ENCODE peak calls at places on chromosomes 16 and 17, in four cellular contexts. One of them, this sample, is unnamed. For H3K4me1, the result is how much of the 10 kb centered on the place peaks cover.

GRCh38 chr17:58577696-58578095 is 63.3 kb upstream of the MTMR4 start:
- DNase-seq in body of pancreas: peak
- DNase-seq in astrocyte: peak
- DNase-seq in GM23338: peak
- DNase-seq in this sample: peak

GRCh38 chr16:3587547-3588110 is 10.4 kb upstream of the NLRC3 start:
- DNase-seq in body of pancreas: no peak
- DNase-seq in astrocyte: no peak
- DNase-seq in GM23338: no peak
- DNase-seq in this sample: no peak

GRCh38 chr16:17468611-17469010 is 2.1 kb downstream of the XYLT1 start:
- DNase-seq in body of pancreas: no peak
- DNase-seq in astrocyte: no peak
- DNase-seq in GM23338: no peak
- DNase-seq in this sample: no peak

GRCh38 chr17:6454495-6455320 is 10.5 kb downstream of the PIMREG start:
- DNase-seq in body of pancreas: no peak
- DNase-seq in astrocyte: no peak
- DNase-seq in GM23338: peak
- DNase-seq in this sample: no peak

GRCh38 chr16:88769617-88770458 is 15.2 kb downstream of the PIEZO1 start:
- DNase-seq in body of pancreas: peak
- DNase-seq in astrocyte: no peak
- DNase-seq in GM23338: peak
- DNase-seq in this sample: peak

GRCh38 chr17:66240630-66241029 is 11.4 kb upstream of the APOH start:
- DNase-seq in body of pancreas: no peak
- DNase-seq in astrocyte: peak
- DNase-seq in GM23338: no peak
- DNase-seq in this sample: no peak

GRCh38 chr17:47304191-47304590 is 19.6 kb upstream of the EFCAB13 start:
- DNase-seq in body of pancreas: no peak
- DNase-seq in astrocyte: no peak
- DNase-seq in GM23338: no peak
- DNase-seq in this sample: no peak

GRCh38 chr17:77090476-77090875 is 50.3 kb upstream of the SEC14L1 start:
- DNase-seq in body of pancreas: no peak
- DNase-seq in astrocyte: no peak
- DNase-seq in GM23338: no peak
- DNase-seq in this sample: no peak

GRCh38 chr17:37466471-37466870 is 23.2 kb upstream of the DUSP14 start:
- DNase-seq in body of pancreas: no peak
- DNase-seq in astrocyte: no peak
- DNase-seq in GM23338: no peak
- DNase-seq in this sample: no peak

GRCh38 chr17:80219013-80219776 is 938 bp downstream of the SGSH start:
- DNase-seq in body of pancreas: peak
- DNase-seq in astrocyte: peak
- DNase-seq in GM23338: peak
- DNase-seq in this sample: peak

GRCh38 chr16:30368122-30368791 is 2.0 kb downstream of the TBC1D10B start:
- DNase-seq in body of pancreas: no peak
- DNase-seq in astrocyte: no peak
- DNase-seq in GM23338: no peak
- DNase-seq in this sample: no peak

GRCh38 chr16:13453325-13453724 is 466.6 kb upstream of the ERCC4 start:
- DNase-seq in body of pancreas: peak
- DNase-seq in astrocyte: peak
- DNase-seq in GM23338: no peak
- DNase-seq in this sample: no peak

GRCh38 chr17:75778861-75779249 is 5.8 kb upstream of the UNK start:
- DNase-seq in body of pancreas: peak
- DNase-seq in astrocyte: no peak
- DNase-seq in GM23338: peak
- DNase-seq in this sample: peak

GRCh38 chr17:48623583-48623982 is 2.6 kb downstream of the HOXB9 start:
- DNase-seq in body of pancreas: no peak
- DNase-seq in astrocyte: no peak
- DNase-seq in GM23338: no peak
- DNase-seq in this sample: no peak

GRCh38 chr16:89300976-89301360 is 83.5 kb downstream of the ZNF778 start:
- DNase-seq in body of pancreas: no peak
- DNase-seq in astrocyte: no peak
- DNase-seq in GM23338: no peak
- DNase-seq in this sample: no peak

GRCh38 chr16:22357635-22357971 is 16.8 kb downstream of the CDR2 start:
- DNase-seq in body of pancreas: no peak
- DNase-seq in astrocyte: no peak
- DNase-seq in GM23338: no peak
- DNase-seq in this sample: no peak

GRCh38 chr16:10938844-10939648 is 3.2 kb downstream of the DEXI start:
- DNase-seq in body of pancreas: no peak
- DNase-seq in astrocyte: no peak
- DNase-seq in GM23338: no peak
- DNase-seq in this sample: no peak
- H3K4me3 ChIP-seq in body of pancreas: no peak
- H3K4me3 ChIP-seq in astrocyte: no peak
- H3K4me3 ChIP-seq in GM23338: no peak
- H3K4me3 ChIP-seq in this sample: no peak

GRCh38 chr17:63682441-63682840 is 17.5 kb downstream of the LIMD2 start:
- DNase-seq in body of pancreas: no peak
- DNase-seq in astrocyte: no peak
- DNase-seq in GM23338: no peak
- DNase-seq in this sample: no peak
- H3K4me1 ChIP-seq in body of pancreas: under half
- H3K4me1 ChIP-seq in astrocyte: under half
- H3K4me1 ChIP-seq in GM23338: under half
- H3K4me1 ChIP-seq in this sample: under half

GRCh38 chr17:3693099-3693498 is 2.9 kb downstream of the P2RX5 start:
- DNase-seq in body of pancreas: no peak
- DNase-seq in astrocyte: no peak
- DNase-seq in GM23338: no peak
- DNase-seq in this sample: no peak

GRCh38 chr17:3692346-3692745 is 3.6 kb downstream of the P2RX5 start:
- DNase-seq in body of pancreas: no peak
- DNase-seq in astrocyte: no peak
- DNase-seq in GM23338: peak
- DNase-seq in this sample: peak

GRCh38 chr17:3695129-3695722 is 729 bp downstream of the P2RX5 start:
- DNase-seq in body of pancreas: peak
- DNase-seq in astrocyte: no peak
- DNase-seq in GM23338: no peak
- DNase-seq in this sample: no peak

GRCh38 chr17:3695723-3696411 is at the start of gene P2RX5:
- DNase-seq in body of pancreas: peak
- DNase-seq in astrocyte: peak
- DNase-seq in GM23338: peak
- DNase-seq in this sample: peak

GRCh38 chr17:3693829-3694231 is 2.1 kb downstream of the P2RX5 start:
- DNase-seq in body of pancreas: no peak
- DNase-seq in astrocyte: no peak
- DNase-seq in GM23338: no peak
- DNase-seq in this sample: peak
- H3K4me3 ChIP-seq in body of pancreas: no peak
- H3K4me3 ChIP-seq in astrocyte: no peak
- H3K4me3 ChIP-seq in GM23338: no peak
- H3K4me3 ChIP-seq in this sample: no peak

DNA sequence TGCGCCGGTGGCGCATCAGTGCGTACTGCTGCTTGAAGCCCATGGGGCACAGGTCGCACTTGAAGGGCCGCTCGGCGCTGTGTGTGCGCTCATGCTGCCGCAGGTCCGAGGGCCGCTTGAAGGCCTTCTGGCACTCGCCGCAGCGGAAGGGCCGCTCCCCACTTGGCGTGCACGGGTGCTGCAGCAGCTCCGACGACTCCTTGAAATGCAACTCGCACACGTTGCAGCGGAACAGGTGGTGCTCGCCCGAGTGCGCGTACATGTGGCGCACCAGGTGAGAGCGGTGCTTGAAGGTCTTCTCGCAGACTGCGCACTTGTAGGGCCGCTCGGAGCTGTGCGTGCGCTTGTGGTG is 3.3 kb downstream of the ZNF319 start:
- DNase-seq in body of pancreas: no peak
- DNase-seq in astrocyte: no peak
- DNase-seq in GM23338: no peak
- DNase-seq in this sample: no peak
- H3K4me1 ChIP-seq in body of pancreas: half or more
- H3K4me1 ChIP-seq in astrocyte: under half
- H3K4me1 ChIP-seq in GM23338: under half
- H3K4me1 ChIP-seq in this sample: under half

GRCh38 chr17:64387545-64388171 is 3.0 kb downstream of the PECAM1 start:
- DNase-seq in body of pancreas: no peak
- DNase-seq in astrocyte: no peak
- DNase-seq in GM23338: peak
- DNase-seq in this sample: no peak

GRCh38 chr17:64387145-64387473 is 3.6 kb downstream of the PECAM1 start:
- DNase-seq in body of pancreas: no peak
- DNase-seq in astrocyte: no peak
- DNase-seq in GM23338: no peak
- DNase-seq in this sample: no peak

GRCh38 chr17:64385187-64386083 is 5.2 kb downstream of the PECAM1 start:
- DNase-seq in body of pancreas: peak
- DNase-seq in astrocyte: peak
- DNase-seq in GM23338: no peak
- DNase-seq in this sample: no peak

GRCh38 chr17:64384253-64385186 is 6.1 kb downstream of the PECAM1 start:
- DNase-seq in body of pancreas: no peak
- DNase-seq in astrocyte: peak
- DNase-seq in GM23338: no peak
- DNase-seq in this sample: no peak

DNA sequence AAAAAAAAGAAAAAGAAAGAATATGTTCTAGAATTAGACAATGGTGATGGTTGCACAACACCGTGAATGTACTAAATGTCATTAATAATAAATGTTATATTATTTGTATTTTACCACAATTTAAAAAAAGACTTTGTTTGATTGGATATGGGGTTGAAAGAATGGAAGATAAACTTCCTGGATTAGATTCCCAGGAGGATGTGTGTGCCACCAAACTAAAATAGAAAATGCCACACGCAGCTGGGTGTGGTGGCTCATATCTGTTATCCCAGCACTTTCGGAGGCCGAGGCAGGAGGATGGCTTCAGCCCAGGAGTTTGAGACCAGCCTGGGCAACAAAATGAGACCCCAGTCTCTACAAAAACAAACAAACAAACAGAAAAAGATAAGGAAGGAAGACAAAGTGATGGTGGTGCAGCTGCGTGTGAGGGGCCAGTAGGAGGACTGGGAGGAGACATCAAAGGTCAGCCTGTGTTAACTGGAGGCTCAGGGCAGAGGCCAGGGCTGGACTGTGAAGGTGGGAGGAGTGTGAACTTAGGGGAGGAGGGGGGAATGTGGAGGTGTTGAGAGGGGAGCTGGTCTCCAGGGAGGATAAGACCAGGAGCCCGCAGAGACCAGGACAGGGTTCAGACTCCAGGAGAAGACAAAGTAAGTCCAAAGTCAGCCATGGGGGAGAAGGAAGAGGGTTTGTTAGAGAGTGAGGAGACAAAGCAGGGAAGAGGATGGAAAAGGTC is 4.1 kb downstream of the PECAM1 start:
- DNase-seq in body of pancreas: no peak
- DNase-seq in astrocyte: no peak
- DNase-seq in GM23338: no peak
- DNase-seq in this sample: no peak
- H3K4me3 ChIP-seq in body of pancreas: no peak
- H3K4me3 ChIP-seq in astrocyte: no peak
- H3K4me3 ChIP-seq in GM23338: no peak
- H3K4me3 ChIP-seq in this sample: no peak

GRCh38 chr16:23371368-23371767 is 69.3 kb downstream of the SCNN1B start:
- DNase-seq in body of pancreas: no peak
- DNase-seq in astrocyte: no peak
- DNase-seq in GM23338: peak
- DNase-seq in this sample: no peak

GRCh38 chr16:23374721-23375120 is 72.6 kb downstream of the SCNN1B start:
- DNase-seq in body of pancreas: peak
- DNase-seq in astrocyte: no peak
- DNase-seq in GM23338: no peak
- DNase-seq in this sample: peak

GRCh38 chr16:23377071-23377931 is 75.2 kb downstream of the SCNN1B start:
- DNase-seq in body of pancreas: no peak
- DNase-seq in astrocyte: no peak
- DNase-seq in GM23338: no peak
- DNase-seq in this sample: no peak

GRCh38 chr16:23375643-23376042 is 73.5 kb downstream of the SCNN1B start:
- DNase-seq in body of pancreas: no peak
- DNase-seq in astrocyte: no peak
- DNase-seq in GM23338: no peak
- DNase-seq in this sample: no peak

GRCh38 chr16:23373436-23374219 is 71.5 kb downstream of the SCNN1B start:
- DNase-seq in body of pancreas: no peak
- DNase-seq in astrocyte: no peak
- DNase-seq in GM23338: no peak
- DNase-seq in this sample: no peak
- H3K4me1 ChIP-seq in body of pancreas: under half
- H3K4me1 ChIP-seq in astrocyte: under half
- H3K4me1 ChIP-seq in GM23338: under half
- H3K4me1 ChIP-seq in this sample: under half